ENCODE peak calls at places on chromosomes 12 and 14, in four cellular contexts. O is AG04450, Z is cardiac muscle cell, B is upper lobe of right lung. R is an unnamed sample.

GRCh38 chr12:130815028-130815741 is 23.9 kb downstream of the STX2 start:
- DNase-seq in B (no peak), O (no peak), Z (no peak), R (no peak)

GRCh38 chr12:45008211-45008610 is 42.7 kb downstream of the DBX2 start:
- DNase-seq in O (no peak), Z (no peak), B (no peak), R (no peak)

GRCh38 chr12:118607831-118608230 is 231.5 kb downstream of the SUDS3 start:
- DNase-seq in B (no peak), O (no peak), Z (no peak), R (no peak)

GRCh38 chr12:51421266-51421884 is 3.3 kb upstream of the SLC4A8 start:
- DNase-seq in Z (peak; percentile 84), B (no peak), O (peak; percentile 48), R (peak; percentile 75)

GRCh38 chr14:72515779-72516770 is 377.8 kb downstream of the DPF3 start:
- DNase-seq in O (no peak), Z (peak; percentile 47), B (no peak), R (no peak)

GRCh38 chr12:6603095-6603567 is 4.0 kb downstream of the CHD4 start:
- DNase-seq in O (no peak), Z (peak; percentile 62), B (no peak), R (peak; percentile 35)

GRCh38 chr14:42911642-42912041 is 1305.0 kb downstream of the LRFN5 start:
- DNase-seq in Z (no peak), B (no peak), O (no peak), R (no peak)

GRCh38 chr14:45743884-45744283 is 490.9 kb upstream of the MIS18BP1 start:
- DNase-seq in B (no peak), Z (no peak), O (no peak), R (no peak)

GRCh38 chr12:116174904-116175303 is 102.6 kb downstream of the MED13L start:
- DNase-seq in O (no peak), Z (no peak), B (no peak), R (no peak)

GRCh38 chr12:128056299-128056885 is 210.6 kb upstream of the TMEM132C start:
- DNase-seq in Z (no peak), O (no peak), B (no peak), R (no peak)
- H3K4me3 ChIP-seq in Z (no peak overlapping the region), O (no peak overlapping the region), B (no peak overlapping the region), R (no peak overlapping the region)

DNA sequence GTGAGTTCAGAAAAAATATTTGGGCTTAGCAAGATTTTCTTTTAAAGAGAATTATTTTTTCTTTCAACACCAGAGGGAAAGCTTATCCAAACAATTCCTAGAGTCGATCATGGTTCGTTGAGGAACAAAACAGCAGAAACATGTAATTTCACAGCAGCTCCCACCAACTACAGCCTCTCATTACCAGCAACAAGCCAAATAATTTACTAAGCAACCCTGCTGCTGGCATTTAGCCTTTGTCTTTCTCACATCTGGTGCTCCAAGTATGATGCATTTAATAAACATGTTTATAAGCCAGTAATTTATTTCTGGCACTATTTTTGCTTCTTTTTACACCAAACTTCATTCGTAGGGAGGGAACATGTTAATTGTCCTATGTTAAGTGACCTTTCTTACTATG is 128.6 kb downstream of the RPAP3 start:
- DNase-seq in Z (no peak), O (no peak), B (no peak), R (no peak)
- H3K4me3 ChIP-seq in Z (no peak overlapping the region), O (no peak overlapping the region), B (no peak overlapping the region), R (no peak overlapping the region)

DNA sequence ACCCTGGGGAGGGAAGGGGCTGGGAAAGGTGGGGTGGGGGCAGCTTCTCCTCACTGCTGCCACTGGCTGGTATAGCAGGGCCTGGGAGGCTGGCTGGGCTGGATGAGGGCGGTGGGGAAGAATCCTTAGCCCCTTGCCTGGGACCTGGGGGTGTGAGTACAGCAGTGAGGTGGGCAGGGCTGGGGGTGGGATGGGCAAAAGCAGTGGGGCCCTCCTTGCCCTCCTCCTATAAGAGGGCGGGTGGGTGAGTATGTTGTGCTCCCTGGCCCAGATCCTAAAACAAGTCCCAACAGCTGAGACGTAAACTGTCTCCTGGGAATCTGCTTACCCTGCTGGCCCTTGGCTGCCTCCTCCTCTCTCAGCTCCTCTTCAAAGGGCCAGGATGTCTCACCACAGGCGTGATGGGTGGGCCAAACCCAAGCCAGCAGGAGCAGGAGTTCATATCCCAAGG is 2.2 kb downstream of the NCKAP5L start:
- DNase-seq in B (no peak), Z (peak; percentile 59), O (no peak), R (peak; percentile 29)
- H3K4me3 ChIP-seq in B (no peak overlapping the region), Z (no peak overlapping the region), O (peak overlapping the region; percentile 86), R (peak overlapping the region; percentile 88)

GRCh38 chr14:105201928-105202513 is 20.9 kb upstream of the NUDT14 start:
- DNase-seq in Z (no peak), O (no peak), B (no peak), R (no peak)
- H3K4me3 ChIP-seq in Z (no peak overlapping the region), O (no peak overlapping the region), B (no peak overlapping the region), R (no peak overlapping the region)

GRCh38 chr12:10363665-10363921 is 26.2 kb downstream of the KLRK1 start:
- DNase-seq in Z (no peak), B (no peak), O (no peak), R (no peak)

GRCh38 chr12:10362828-10363664 is 26.8 kb downstream of the KLRK1 start:
- DNase-seq in Z (peak; percentile 30), B (no peak), O (no peak), R (no peak)

GRCh38 chr12:10365716-10366433 is 24.0 kb downstream of the KLRK1 start:
- DNase-seq in B (no peak), O (no peak), Z (peak; percentile 31), R (no peak)

GRCh38 chr12:10364839-10365681 is 24.8 kb downstream of the KLRK1 start:
- DNase-seq in B (no peak), Z (peak; percentile 89), O (peak; percentile 42), R (peak; percentile 90)

DNA sequence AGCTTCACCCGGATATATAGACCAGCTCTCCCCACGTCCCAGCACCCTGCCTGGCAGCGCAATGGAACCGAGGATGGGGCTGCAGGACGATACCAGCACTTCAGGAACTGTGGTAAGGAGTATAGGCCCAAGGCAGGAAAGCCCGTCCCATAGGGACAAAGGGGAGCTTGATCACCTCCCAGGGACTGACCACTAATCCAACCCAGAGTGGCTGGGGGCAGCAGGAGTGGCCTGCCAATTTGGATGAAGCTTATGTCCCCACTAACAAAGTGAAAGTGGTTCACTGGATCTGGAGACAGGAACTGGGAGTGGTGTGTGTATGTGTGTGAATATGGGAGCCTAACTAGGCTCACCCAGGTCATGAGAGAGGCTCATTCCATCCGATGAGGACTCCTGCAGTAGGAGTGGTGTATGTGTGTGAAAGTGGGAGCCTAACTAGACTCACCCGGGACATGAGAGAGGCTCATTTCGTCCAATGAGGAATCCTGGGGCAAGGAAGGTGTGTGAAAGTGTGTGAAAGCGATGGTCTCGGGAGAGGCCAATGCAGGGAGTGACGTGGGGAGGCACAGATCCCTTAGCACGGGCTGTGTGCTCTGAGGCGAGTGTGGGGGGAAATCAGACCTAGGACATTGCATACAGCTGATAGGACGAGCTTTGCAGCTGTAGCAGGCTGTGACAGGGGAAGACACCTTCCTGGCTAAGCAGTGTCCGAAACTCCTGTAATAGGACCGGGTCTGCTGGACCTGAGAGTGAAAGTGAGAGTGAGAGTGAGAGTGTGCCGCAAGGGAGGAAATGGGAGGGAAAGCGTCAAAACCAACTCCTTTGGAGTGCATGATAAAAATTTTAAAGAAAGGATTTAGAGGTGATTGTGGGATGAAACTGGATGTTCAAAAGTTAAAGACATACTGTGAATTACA is 25.7 kb downstream of the KLRK1 start:
- DNase-seq in Z (peak; percentile 55), B (no peak), O (no peak), R (peak; percentile 61)
- H3K4me3 ChIP-seq in Z (peak overlapping the region; percentile 34), B (peak overlapping the region; percentile 69), O (peak overlapping the region; percentile 72), R (peak overlapping the region; percentile 88)

GRCh38 chr12:9731797-9732196 is 1.1 kb downstream of the CLECL1 start:
- DNase-seq in Z (no peak), O (no peak), B (no peak), R (no peak)

GRCh38 chr12:9731393-9731792 is 1.5 kb downstream of the CLECL1 start:
- DNase-seq in Z (no peak), O (no peak), B (no peak), R (no peak)

GRCh38 chr12:9735601-9736000 is 2.7 kb upstream of the CLECL1 start:
- DNase-seq in B (no peak), O (no peak), Z (no peak), R (no peak)

GRCh38 chr12:9730591-9730990 is 2.3 kb downstream of the CLECL1 start:
- DNase-seq in Z (no peak), O (no peak), B (no peak), R (no peak)

GRCh38 chr12:9732966-9733461 is at the start of gene CLECL1:
- DNase-seq in O (no peak), B (no peak), Z (no peak), R (no peak)
- H3K4me3 ChIP-seq in O (no peak within 1 kb of the TSS), B (peak within 1 kb of the TSS; percentile 17), Z (no peak within 1 kb of the TSS), R (no peak within 1 kb of the TSS)

GRCh38 chr12:85279449-85280137 is 427 bp upstream of the ALX1 start:
- DNase-seq in Z (no peak), B (no peak), O (no peak), R (peak; percentile 58)
- H3K4me3 ChIP-seq in Z (peak overlapping the region; percentile 73), B (no peak overlapping the region), O (peak overlapping the region; percentile 51), R (peak overlapping the region; percentile 89)

GRCh38 chr14:31578792-31579191 is 17.6 kb downstream of the NUBPL start:
- DNase-seq in O (no peak), Z (peak; percentile 18), B (no peak), R (no peak)

GRCh38 chr14:31578266-31578665 is 17.1 kb downstream of the NUBPL start:
- DNase-seq in Z (peak; percentile 39), O (no peak), B (no peak), R (peak; percentile 13)

GRCh38 chr14:31580234-31580633 is 19.0 kb downstream of the NUBPL start:
- DNase-seq in O (no peak), Z (no peak), B (no peak), R (no peak)

GRCh38 chr14:31582286-31582691 is 21.1 kb downstream of the NUBPL start:
- DNase-seq in O (peak; percentile 36), Z (peak; percentile 82), B (no peak), R (peak; percentile 49)

GRCh38 chr14:31583043-31583442 is 21.8 kb downstream of the NUBPL start:
- DNase-seq in B (no peak), O (no peak), Z (peak; percentile 20), R (no peak)
- H3K4me3 ChIP-seq in B (no peak overlapping the region), O (no peak overlapping the region), Z (no peak overlapping the region), R (no peak overlapping the region)

GRCh38 chr12:92467886-92468285 is 234.9 kb upstream of the PLEKHG7 start:
- DNase-seq in B (no peak), O (no peak), Z (no peak), R (no peak)

GRCh38 chr12:92465786-92466185 is 237.0 kb upstream of the PLEKHG7 start:
- DNase-seq in Z (no peak), B (no peak), O (no peak), R (no peak)

GRCh38 chr12:92468358-92469020 is 234.3 kb upstream of the PLEKHG7 start:
- DNase-seq in Z (no peak), B (no peak), O (no peak), R (no peak)

GRCh38 chr12:92464911-92465310 is 237.9 kb upstream of the PLEKHG7 start:
- DNase-seq in Z (no peak), O (no peak), B (no peak), R (no peak)

GRCh38 chr12:92466391-92467305 is 236.1 kb upstream of the PLEKHG7 start:
- DNase-seq in O (no peak), Z (no peak), B (no peak), R (peak; percentile 20)
- H3K4me3 ChIP-seq in O (peak overlapping the region; percentile 38), Z (no peak overlapping the region), B (no peak overlapping the region), R (no peak overlapping the region)

R was measured in adipocyte.